ENCODE peak calls at places on chromosomes 5 and 9, in nine cellular contexts. Y is upper lobe of right lung; O is AG04450; H is AG09309; T is CD8-positive, alpha-beta T cell; B is fibroblast of the aortic adventitia; D is hepatocyte; I is NT2/D1; N is mammary epithelial cell. C is an unnamed sample.

GRCh38 chr9:110016340-110016739 is 191.6 kb downstream of the C9orf152 start:
- DNase-seq in B (peak), T (no peak), I (no peak), Y (no peak), O (peak), H (no peak), N (peak), D (no peak), C (no peak)

GRCh38 chr9:123637940-123638634 is 282.1 kb downstream of the CRB2 start:
- DNase-seq in Y (no peak), H (peak), I (no peak), D (no peak), T (peak), N (no peak), O (no peak), B (no peak), C (no peak)

GRCh38 chr5:120236360-120236759 is 227.7 kb upstream of the PRR16 start:
- DNase-seq in O (no peak), B (no peak), T (no peak), D (no peak), I (no peak), Y (no peak), H (no peak), N (no peak), C (no peak)

GRCh38 chr9:4805519-4805918 is 12.8 kb downstream of the RCL1 start:
- DNase-seq in I (no peak), Y (no peak), B (no peak), D (no peak), O (no peak), T (no peak), H (no peak), N (no peak), C (no peak)

GRCh38 chr5:176810687-176811501 is 535 bp downstream of the UNC5A start:
- DNase-seq in I (no peak), N (peak), H (no peak), B (no peak), O (no peak), D (no peak), Y (no peak), T (no peak), C (no peak)

GRCh38 chr5:22938373-22938772 is 85.2 kb upstream of the CDH12 start:
- DNase-seq in B (no peak), H (no peak), T (no peak), N (no peak), O (no peak), Y (no peak), I (no peak), D (no peak), C (no peak)

GRCh38 chr9:110371411-110372013 is 33.8 kb upstream of the TXNDC8 start:
- DNase-seq in T (no peak), H (no peak), Y (no peak), D (no peak), I (no peak), B (peak), O (no peak), N (no peak), C (no peak)

GRCh38 chr5:93593476-93594060 is 10.5 kb downstream of the NR2F1 start:
- DNase-seq in T (no peak), N (no peak), I (no peak), Y (no peak), H (no peak), O (no peak), B (no peak), D (no peak), C (no peak)

GRCh38 chr5:38404667-38405276 is 146.4 kb downstream of the EGFLAM start:
- DNase-seq in Y (no peak), N (peak), H (no peak), B (no peak), D (peak), T (no peak), O (no peak), I (no peak), C (peak)

GRCh38 chr5:124570285-124571035 is 176.0 kb downstream of the ZNF608 start:
- DNase-seq in Y (no peak), T (no peak), I (no peak), B (no peak), H (no peak), N (no peak), O (no peak), D (no peak), C (no peak)

GRCh38 chr9:135073741-135074305 is 13.6 kb upstream of the OLFM1 start:
- DNase-seq in T (no peak), H (no peak), D (no peak), O (no peak), Y (peak), B (no peak), I (no peak), N (no peak), C (no peak)

GRCh38 chr9:3527653-3527960 is 1.8 kb upstream of the RFX3 start:
- DNase-seq in Y (no peak), B (no peak), N (no peak), O (no peak), D (no peak), I (no peak), T (no peak), H (no peak), C (no peak)

GRCh38 chr5:96790851-96791513 is 16.8 kb downstream of the ERAP1 start:
- DNase-seq in T (no peak), I (no peak), D (no peak), B (peak), O (no peak), Y (no peak), N (no peak), H (peak), C (no peak)

GRCh38 chr5:154737667-154738320 is 17.4 kb upstream of the LARP1 start:
- DNase-seq in I (no peak), O (no peak), Y (no peak), T (no peak), N (no peak), H (no peak), B (peak), D (no peak), C (no peak)

GRCh38 chr5:96439477-96440184 is 6.6 kb upstream of the PCSK1 start:
- DNase-seq in I (no peak), N (no peak), D (no peak), Y (no peak), B (peak), O (no peak), T (no peak), H (no peak), C (no peak)

GRCh38 chr5:180628827-180629702 is 20.3 kb downstream of the FLT4 start:
- DNase-seq in B (no peak), T (no peak), H (no peak), D (no peak), N (no peak), Y (no peak), I (no peak), O (no peak), C (no peak)

GRCh38 chr5:147629196-147629595 is 119.3 kb upstream of the DPYSL3 start:
- DNase-seq in T (no peak), B (no peak), I (no peak), D (no peak), N (no peak), O (no peak), Y (no peak), H (no peak), C (no peak)

GRCh38 chr5:19920761-19921160 is 67.2 kb downstream of the CDH18 start:
- DNase-seq in D (no peak), N (peak), Y (no peak), B (peak), T (no peak), H (no peak), I (no peak), O (no peak), C (no peak)

GRCh38 chr9:135087489-135087791 is at the start of gene OLFM1:
- DNase-seq in N (peak), Y (peak), B (peak), T (no peak), D (peak), H (no peak), O (no peak), I (peak), C (peak)

GRCh38 chr5:174827521-174827920 is 103.1 kb downstream of the MSX2 start:
- DNase-seq in N (no peak), Y (no peak), I (no peak), B (peak), H (peak), D (no peak), O (no peak), T (no peak), C (no peak)

GRCh38 chr9:8365029-8365428 is 565.5 kb upstream of the DMAC1 start:
- DNase-seq in Y (no peak), D (peak), O (peak), N (no peak), I (no peak), B (peak), H (no peak), T (no peak), C (no peak)

GRCh38 chr9:120369608-120370220 is 210.3 kb downstream of the CDK5RAP2 start:
- DNase-seq in Y (no peak), D (no peak), I (no peak), N (no peak), B (peak), O (no peak), T (no peak), H (no peak), C (no peak)

GRCh38 chr9:4541848-4542247 is 51.6 kb downstream of the SLC1A1 start:
- DNase-seq in B (no peak), I (peak), T (no peak), O (no peak), Y (no peak), D (no peak), H (no peak), N (no peak), C (peak)

GRCh38 chr9:2026181-2026580 is 11.0 kb downstream of the SMARCA2 start:
- DNase-seq in H (no peak), T (no peak), D (no peak), B (no peak), I (no peak), Y (no peak), O (no peak), N (no peak), C (no peak)

GRCh38 chr5:138695781-138696180 is 57.4 kb upstream of the CTNNA1 start:
- DNase-seq in D (no peak), T (no peak), Y (no peak), N (no peak), B (no peak), I (no peak), O (no peak), H (no peak), C (no peak)

GRCh38 chr5:36724429-36725332 is 118.3 kb downstream of the SLC1A3 start:
- DNase-seq in D (no peak), B (no peak), I (no peak), H (no peak), Y (peak), N (no peak), T (peak), O (no peak), C (no peak)

GRCh38 chr5:40401965-40402364 is 277.8 kb upstream of the PTGER4 start:
- DNase-seq in B (no peak), N (peak), T (peak), O (no peak), Y (no peak), H (no peak), I (no peak), D (no peak), C (no peak)

GRCh38 chr9:128024761-128025308 is 42.3 kb downstream of the NAIF1 start:
- DNase-seq in N (no peak), I (no peak), D (no peak), Y (no peak), O (no peak), T (no peak), B (no peak), H (no peak), C (no peak)
- H3K4me3 ChIP-seq in N (no peak), I (no peak), D (no peak), Y (no peak), O (no peak), T (peak), B (no peak), H (no peak), C (no peak)

GRCh38 chr9:78397045-78397843 is 100.3 kb downstream of the PSAT1 start:
- DNase-seq in T (no peak), I (no peak), N (no peak), Y (no peak), B (no peak), O (no peak), H (no peak), D (no peak), C (no peak)
- H3K4me3 ChIP-seq in T (no peak), I (no peak), N (no peak), Y (no peak), B (no peak), O (no peak), H (no peak), D (no peak), C (no peak)

GRCh38 chr9:130303613-130304055 is 38.1 kb downstream of the HMCN2 start:
- DNase-seq in T (no peak), N (no peak), D (no peak), Y (no peak), H (no peak), B (no peak), O (no peak), I (no peak), C (no peak)
- H3K4me3 ChIP-seq in T (no peak), N (no peak), D (no peak), Y (no peak), H (no peak), B (no peak), O (no peak), I (no peak), C (no peak)

GRCh38 chr5:113381015-113381326 is 53.8 kb downstream of the TSSK1B start:
- DNase-seq in I (no peak), D (no peak), N (no peak), T (no peak), B (no peak), H (no peak), Y (no peak), O (no peak), C (no peak)
- H3K4me3 ChIP-seq in I (no peak), D (no peak), N (no peak), T (no peak), B (no peak), H (no peak), Y (no peak), O (no peak), C (no peak)

GRCh38 chr5:109692011-109692410 is 2.3 kb downstream of the MAN2A1 start:
- DNase-seq in N (peak), I (no peak), Y (no peak), H (no peak), B (peak), D (no peak), O (no peak), T (no peak), C (no peak)
- H3K4me3 ChIP-seq in N (peak), I (no peak), Y (peak), H (no peak), B (peak), D (peak), O (peak), T (peak), C (no peak)

GRCh38 chr9:116015855-116016254 is 137.7 kb upstream of the PAPPA start:
- DNase-seq in D (no peak), Y (no peak), I (no peak), T (no peak), O (no peak), H (no peak), N (no peak), B (peak), C (no peak)
- H3K4me3 ChIP-seq in D (no peak), Y (no peak), I (no peak), T (no peak), O (no peak), H (no peak), N (no peak), B (no peak), C (no peak)

GRCh38 chr9:129628709-129629108 is 2.7 kb downstream of the NTMT1 start:
- DNase-seq in N (no peak), Y (no peak), H (no peak), B (no peak), T (no peak), D (no peak), I (no peak), O (no peak), C (no peak)

GRCh38 chr9:129626079-129626943 is at the start of gene NTMT1:
- DNase-seq in I (no peak), H (no peak), B (peak), T (peak), N (peak), O (no peak), Y (peak), D (peak), C (no peak)

GRCh38 chr9:129629251-129629650 is 3.3 kb downstream of the NTMT1 start:
- DNase-seq in B (no peak), H (no peak), D (no peak), T (no peak), I (no peak), N (no peak), O (no peak), Y (no peak), C (no peak)

GRCh38 chr9:129626944-129627297 is 958 bp downstream of the NTMT1 start:
- DNase-seq in T (no peak), N (peak), D (no peak), B (peak), I (no peak), O (peak), Y (no peak), H (no peak), C (no peak)

DNA sequence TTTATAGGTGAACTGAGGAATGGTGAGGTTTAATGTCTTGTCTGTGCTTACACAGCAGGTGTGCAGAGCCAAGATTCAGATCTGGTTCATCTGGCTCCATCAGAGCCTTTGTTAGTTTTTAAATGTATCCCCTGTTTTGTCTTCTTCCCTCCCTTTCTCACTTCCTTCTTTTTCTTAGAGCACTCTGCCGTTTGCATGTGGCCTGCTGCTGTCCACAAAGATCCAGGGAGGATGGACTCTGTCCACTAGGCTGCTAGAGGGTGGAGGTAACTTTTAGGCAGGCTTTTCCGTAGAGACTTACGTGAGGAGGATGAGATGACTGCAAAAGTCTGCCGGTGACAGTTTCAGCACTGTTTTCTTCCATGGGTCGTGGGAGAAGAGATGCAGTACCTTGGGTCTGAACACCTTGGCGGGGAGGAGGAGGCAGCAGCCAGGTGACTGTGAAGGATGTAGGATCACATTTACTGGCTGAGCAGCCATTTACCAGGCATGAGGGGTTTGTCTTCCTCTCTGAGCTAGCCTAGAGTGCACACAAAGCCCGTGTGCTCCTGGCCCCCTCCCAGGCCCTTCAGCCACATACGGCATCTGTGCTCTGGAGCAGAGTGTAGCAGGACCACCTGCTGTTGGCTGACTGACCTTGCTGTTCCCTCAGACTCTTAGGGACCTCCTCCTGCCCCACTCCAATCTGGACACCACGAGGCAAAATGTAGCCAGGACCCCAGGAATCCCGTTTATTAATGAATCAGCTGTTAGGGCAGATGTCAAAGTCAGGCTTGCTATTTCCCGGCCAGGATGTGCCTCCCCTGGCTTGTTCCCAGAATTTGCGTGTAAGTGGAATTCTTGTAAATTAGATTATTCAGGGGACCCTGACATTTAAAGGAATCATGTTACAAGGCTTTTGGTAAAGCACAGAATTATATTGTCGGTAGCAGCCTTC is 1.9 kb downstream of the NTMT1 start:
- DNase-seq in T (no peak), Y (no peak), H (no peak), B (no peak), O (no peak), I (no peak), N (no peak), D (no peak), C (no peak)
- H3K4me3 ChIP-seq in T (peak), Y (peak), H (peak), B (peak), O (peak), I (peak), N (peak), D (peak), C (no peak)

GRCh38 chr9:33263131-33263935 is 1.2 kb downstream of the BAG1 start:
- DNase-seq in T (no peak), N (peak), D (peak), H (no peak), B (peak), Y (no peak), I (no peak), O (no peak), C (no peak)
- H3K4me3 ChIP-seq in T (peak), N (peak), D (peak), H (peak), B (peak), Y (peak), I (peak), O (peak), C (peak)

GRCh38 chr9:89743576-89744254 is 138.9 kb downstream of the GADD45G start:
- DNase-seq in T (peak), D (no peak), B (no peak), Y (no peak), N (no peak), O (no peak), I (no peak), H (no peak), C (no peak)
- H3K4me3 ChIP-seq in T (peak), D (no peak), B (no peak), Y (no peak), N (no peak), O (no peak), I (no peak), H (no peak), C (no peak)